ENCODE peak calls at places on chromosomes 12 and 14, in five cellular contexts. D is mucosa of descending colon, E is lung, R is transverse colon, O is thoracic aorta. I is an unnamed sample. For H3K4me1, the result is how much of the 10 kb centered on the place peaks cover.

GRCh38 chr12:116455540-116456306 is 103.5 kb upstream of the MAP1LC3B2 start:
- DNase-seq in O (peak), E (peak), D (peak), R (peak), I (peak)

GRCh38 chr12:53532026-53532425 is 24.7 kb upstream of the NPFF start:
- DNase-seq in E (no peak), R (no peak), D (no peak), O (no peak), I (no peak)

GRCh38 chr12:114916531-114916930 is 232.6 kb upstream of the TBX3 start:
- DNase-seq in R (no peak), O (no peak), E (no peak), D (no peak), I (no peak)

GRCh38 chr14:69611264-69612013 is at the start of gene SUSD6:
- DNase-seq in O (peak), D (peak), E (peak), R (peak), I (peak)

GRCh38 chr12:5444520-5444919 is 12.6 kb downstream of the NTF3 start:
- DNase-seq in O (no peak), R (no peak), D (no peak), E (no peak), I (no peak)

GRCh38 chr12:38149395-38150073 is 167.0 kb upstream of the ALG10B start:
- DNase-seq in O (no peak), D (no peak), R (no peak), E (no peak), I (no peak)

GRCh38 chr12:52300796-52301691 is 9.7 kb upstream of the KRT81 start:
- DNase-seq in O (no peak), E (no peak), R (no peak), D (no peak), I (no peak)

GRCh38 chr12:106648736-106649135 is 65.9 kb downstream of the RFX4 start:
- DNase-seq in O (no peak), E (no peak), R (no peak), D (no peak), I (no peak)

GRCh38 chr12:100720016-100720654 is 74.4 kb upstream of the ANO4 start:
- DNase-seq in E (no peak), D (no peak), R (no peak), O (no peak), I (no peak)

GRCh38 chr12:26346748-26347147 is 151.4 kb downstream of the SSPN start:
- DNase-seq in O (no peak), R (no peak), E (no peak), D (no peak), I (no peak)

DNA sequence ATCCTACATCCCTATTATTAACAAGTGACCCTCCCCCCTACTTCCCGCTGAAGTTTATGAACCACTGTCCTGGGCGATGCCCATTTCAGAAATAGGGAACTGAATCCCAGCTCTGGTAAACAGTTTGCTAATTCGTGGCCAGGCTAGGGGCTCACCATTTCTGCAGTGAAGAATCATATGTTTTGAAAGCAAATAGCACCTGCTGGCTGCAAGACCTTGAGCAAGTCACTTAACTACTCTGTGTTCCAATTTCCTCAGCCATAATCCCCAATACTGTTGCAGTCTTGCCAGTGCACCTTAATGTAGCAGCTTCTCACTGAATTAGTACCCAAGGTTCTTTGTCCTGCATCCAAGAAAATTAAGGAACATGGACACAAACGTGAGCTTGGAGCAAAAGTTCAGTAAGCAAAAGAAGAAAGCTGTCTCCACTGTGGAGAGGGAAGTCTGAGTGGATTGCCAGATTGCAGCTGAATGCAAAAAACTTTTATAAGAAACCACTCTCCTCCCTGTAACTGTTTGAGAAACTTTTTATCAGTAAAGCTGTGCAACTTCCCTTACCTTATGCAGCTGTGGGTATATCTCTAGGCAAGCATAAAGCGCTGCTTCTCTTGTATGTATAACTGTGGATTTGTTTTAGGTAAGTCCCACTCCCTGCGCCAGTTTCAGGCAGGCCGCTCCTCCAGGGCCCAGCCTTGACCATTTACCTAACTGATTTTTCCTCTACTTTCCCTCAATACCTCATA is 824 bp downstream of the OAS1 start:
- DNase-seq in R (peak), D (no peak), E (no peak), O (no peak), I (no peak)
- H3K4me3 ChIP-seq in R (peak), D (peak), E (peak), O (peak), I (peak)

DNA sequence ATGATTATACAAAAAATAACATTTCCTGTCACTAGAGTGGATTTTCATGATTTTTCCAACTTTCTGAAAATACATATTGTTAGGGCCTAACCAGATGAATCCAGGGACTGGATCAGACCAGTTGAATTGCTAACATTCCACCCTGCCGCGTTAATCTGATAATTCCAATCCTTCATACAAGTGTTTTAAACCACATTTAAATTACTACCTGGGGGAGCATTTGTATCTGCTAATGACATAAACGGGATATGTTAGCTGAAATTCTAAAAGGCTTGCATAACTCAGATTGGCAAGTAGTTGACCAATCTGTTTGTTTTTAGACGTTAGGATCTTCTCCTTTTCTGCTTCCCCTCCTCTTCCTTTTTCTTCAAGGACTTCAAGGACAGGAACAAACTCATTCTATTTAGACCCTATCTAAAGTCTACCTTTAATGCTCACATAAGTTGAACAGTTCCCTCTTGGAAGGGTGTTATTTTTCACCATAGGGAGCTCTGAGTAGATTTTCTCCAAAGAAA is 239.0 kb downstream of the ADAMTS20 start:
- DNase-seq in E (no peak), D (no peak), R (no peak), O (no peak), I (no peak)
- H3K4me1 ChIP-seq in E (under half), D (under half), R (under half), O (under half), I (under half)

GRCh38 chr12:51009038-51009437 is 17.1 kb downstream of the SLC11A2 start:
- DNase-seq in O (no peak), E (peak), D (peak), R (peak), I (peak)
- H3K4me3 ChIP-seq in O (peak), E (no peak), D (no peak), R (no peak), I (peak)

GRCh38 chr12:6950401-6950801 is 755 bp upstream of the PTPN6 start:
- DNase-seq in O (no peak), E (no peak), D (peak), R (no peak), I (no peak)
- H3K4me1 ChIP-seq in O (under half), E (under half), D (under half), R (under half), I (under half)

GRCh38 chr12:56219840-56220239 is 1.9 kb downstream of the RNF41 start:
- DNase-seq in D (no peak), R (no peak), O (no peak), E (no peak), I (no peak)
- H3K4me3 ChIP-seq in D (no peak), R (no peak), O (peak), E (no peak), I (no peak)

GRCh38 chr12:12518919-12519318 is 43.7 kb downstream of the DUSP16 start:
- DNase-seq in O (no peak), D (no peak), E (no peak), R (no peak), I (no peak)
- H3K4me1 ChIP-seq in O (under half), D (under half), E (under half), R (half or more), I (under half)

I was measured in gastrocnemius medialis.